ENCODE peak calls at places on chromosomes 7 and 10, in four cellular contexts. R is kidney, C is transverse colon, Y is dorsolateral prefrontal cortex. P is an unnamed sample.

GRCh38 chr7:24778543-24779282 is 21.4 kb upstream of the GSDME start:
- DNase-seq in R (no peak), C (no peak), Y (no peak), P (no peak)

GRCh38 chr10:72335394-72336258 is 19.1 kb downstream of the DNAJB12 start:
- DNase-seq in R (peak), C (peak), Y (no peak), P (no peak)

GRCh38 chr10:70996549-70996948 is 108.2 kb upstream of the PCBD1 start:
- DNase-seq in R (no peak), C (no peak), Y (no peak), P (no peak)

GRCh38 chr10:32210306-32211045 is 136.5 kb downstream of the EPC1 start:
- DNase-seq in R (no peak), C (peak), Y (no peak), P (no peak)

GRCh38 chr10:70437721-70438120 is 3.8 kb downstream of the NODAL start:
- DNase-seq in R (no peak), C (no peak), Y (no peak), P (no peak)

GRCh38 chr10:72044417-72045041 is 43.8 kb downstream of the SPOCK2 start:
- DNase-seq in R (peak), C (no peak), Y (peak), P (no peak)

GRCh38 chr10:61541960-61542359 is 88.8 kb upstream of the TMEM26 start:
- DNase-seq in R (no peak), C (no peak), Y (no peak), P (no peak)

GRCh38 chr10:84342584-84342983 is 14.2 kb downstream of the CCSER2 start:
- DNase-seq in R (no peak), C (no peak), Y (no peak), P (no peak)

GRCh38 chr10:130127612-130128607 is 8.3 kb upstream of the GLRX3 start:
- DNase-seq in R (no peak), C (peak), Y (peak), P (no peak)

GRCh38 chr10:6721480-6721879 is 141.4 kb upstream of the PRKCQ start:
- DNase-seq in R (peak), C (peak), Y (no peak), P (no peak)

GRCh38 chr7:43076189-43076605 is 36.2 kb upstream of the HECW1 start:
- DNase-seq in R (no peak), C (no peak), Y (no peak), P (no peak)

GRCh38 chr7:85185355-85186082 is 1.3 kb downstream of the SEMA3D start:
- DNase-seq in R (peak), C (peak), Y (peak), P (peak)

GRCh38 chr10:89281606-89282395 is 20.0 kb upstream of the IFIT2 start:
- DNase-seq in R (no peak), C (no peak), Y (no peak), P (no peak)

GRCh38 chr7:150803161-150803860 is 2.7 kb downstream of the TMEM176A start:
- DNase-seq in R (no peak), C (peak), Y (no peak), P (no peak)

GRCh38 chr7:7764515-7765138 is 46.2 kb upstream of the RPA3 start:
- DNase-seq in R (no peak), C (no peak), Y (no peak), P (no peak)

GRCh38 chr7:7757576-7757975 is 39.2 kb upstream of the RPA3 start:
- DNase-seq in R (no peak), C (no peak), Y (no peak), P (no peak)

GRCh38 chr7:7761974-7762769 is 43.8 kb upstream of the RPA3 start:
- DNase-seq in R (no peak), C (no peak), Y (no peak), P (no peak)

GRCh38 chr7:7765422-7765821 is 47.0 kb upstream of the RPA3 start:
- DNase-seq in R (no peak), C (no peak), Y (no peak), P (no peak)

GRCh38 chr7:7761340-7761973 is 43.0 kb upstream of the RPA3 start:
- DNase-seq in R (no peak), C (no peak), Y (no peak), P (no peak)
- TF ChIP-seq CTCF in R (peak), C (peak), Y (peak), P (peak)

GRCh38 chr10:14820010-14820774 is 17.6 kb downstream of the CDNF start:
- DNase-seq in R (no peak), C (no peak), Y (no peak), P (no peak)
- TF ChIP-seq CTCF in R (no peak), C (no peak), Y (no peak), P (peak)

GRCh38 chr10:5079306-5079830 is 14.8 kb upstream of the AKR1C3 start:
- DNase-seq in R (no peak), C (no peak), Y (no peak), P (no peak)
- TF ChIP-seq CTCF in R (no peak), C (no peak), Y (no peak), P (no peak)

DNA sequence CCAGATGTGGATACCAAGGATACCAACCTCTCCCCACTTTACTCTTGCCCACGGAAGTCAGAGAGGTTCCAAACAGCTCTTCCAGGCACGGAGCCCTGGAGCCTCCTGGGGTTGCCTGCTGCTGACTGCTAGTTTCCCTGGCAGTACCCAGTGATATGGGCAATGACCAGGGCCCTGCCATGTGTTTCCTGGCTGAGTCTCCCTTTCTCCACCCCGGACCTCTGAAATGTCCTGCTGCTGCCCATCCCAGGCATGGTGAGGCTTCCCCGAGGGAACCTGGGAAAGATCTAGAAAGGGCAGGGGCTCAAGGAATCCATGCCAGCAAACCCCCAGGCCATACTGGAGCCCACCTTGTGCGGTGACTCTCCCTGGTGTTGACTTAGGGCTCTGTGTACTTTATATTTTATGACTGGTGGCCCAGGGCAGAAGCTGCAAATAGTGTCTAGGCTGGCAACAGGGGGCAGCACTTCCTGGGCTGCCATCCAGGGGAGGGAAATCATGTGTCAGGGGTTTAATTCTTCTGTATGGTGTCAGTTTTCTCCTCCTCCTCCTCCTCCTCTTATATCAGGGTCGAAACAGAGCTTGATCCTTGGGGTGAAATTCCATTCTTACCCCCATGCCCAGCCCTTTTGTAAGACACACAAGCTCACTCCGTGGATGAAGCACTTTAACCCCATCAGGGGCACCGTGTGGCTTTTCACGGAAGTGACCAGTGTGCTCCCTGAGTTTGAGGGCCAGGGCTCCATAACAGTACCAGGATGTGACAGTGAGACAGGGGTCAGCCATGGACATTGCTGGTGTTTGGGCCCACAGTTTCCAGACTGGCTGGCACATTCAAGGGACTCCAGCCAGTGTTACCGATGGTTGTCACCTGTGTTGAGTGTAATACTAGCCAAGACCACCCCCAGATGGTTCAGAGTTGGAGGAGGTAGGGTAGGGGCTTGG is 62.4 kb upstream of the GDF10 start:
- DNase-seq in R (no peak), C (no peak), Y (no peak), P (no peak)
- TF ChIP-seq CTCF in R (no peak), C (no peak), Y (no peak), P (no peak)

GRCh38 chr7:37430644-37431043 is 18.0 kb downstream of the ELMO1 start:
- DNase-seq in R (no peak), C (no peak), Y (no peak), P (no peak)

GRCh38 chr7:37433166-37433565 is 15.5 kb downstream of the ELMO1 start:
- DNase-seq in R (no peak), C (no peak), Y (no peak), P (no peak)

GRCh38 chr7:37430126-37430525 is 18.5 kb downstream of the ELMO1 start:
- DNase-seq in R (no peak), C (no peak), Y (no peak), P (no peak)

GRCh38 chr7:37431413-37431812 is 17.3 kb downstream of the ELMO1 start:
- DNase-seq in R (no peak), C (no peak), Y (no peak), P (no peak)

GRCh38 chr7:37432240-37432917 is 16.3 kb downstream of the ELMO1 start:
- DNase-seq in R (no peak), C (no peak), Y (no peak), P (no peak)
- TF ChIP-seq CTCF in R (no peak), C (no peak), Y (no peak), P (no peak)

DNA sequence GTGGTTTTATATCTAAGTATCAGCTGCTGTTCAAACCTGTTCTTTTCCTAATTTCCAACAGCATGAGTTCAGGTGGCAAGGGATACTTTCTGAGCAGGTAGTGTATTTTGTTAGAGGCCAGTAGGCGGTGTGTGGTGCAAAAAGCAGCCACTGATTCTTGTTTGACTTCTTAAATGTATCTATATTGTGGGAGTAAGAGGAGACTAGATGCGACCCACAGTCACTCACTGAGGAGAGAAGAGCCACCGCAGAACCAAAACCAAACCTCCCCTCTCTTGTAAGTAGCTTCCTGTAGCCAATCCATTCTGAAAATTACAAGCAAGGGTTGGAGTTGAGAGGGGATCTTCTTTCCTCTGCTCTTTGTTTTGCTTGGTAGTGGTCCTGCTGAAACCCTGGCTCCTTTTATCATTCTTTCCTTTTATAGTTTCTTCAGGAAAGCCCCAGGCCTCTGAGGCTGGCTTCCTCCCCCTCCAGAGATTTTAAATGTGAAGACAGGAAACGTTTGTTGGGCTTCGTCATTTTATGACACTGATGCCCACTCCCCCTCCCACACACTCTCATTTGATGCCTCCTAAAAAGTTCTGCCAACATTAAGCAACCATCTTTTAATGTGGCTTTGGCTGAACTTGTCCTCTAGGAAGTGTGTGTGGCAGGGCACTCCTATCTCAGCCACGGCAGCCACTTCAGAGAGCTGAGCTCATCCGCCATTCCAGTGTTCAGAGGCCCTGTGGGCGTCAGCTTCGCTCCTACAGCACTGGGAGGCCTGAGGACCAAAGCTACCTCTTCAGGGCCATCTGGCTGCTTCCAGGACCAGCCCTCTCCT is 566.1 kb downstream of the SUGCT start:
- DNase-seq in R (no peak), C (no peak), Y (peak), P (no peak)
- TF ChIP-seq CTCF in R (no peak), C (no peak), Y (no peak), P (peak)

P was measured in chondrocyte.